ENCODE peak calls at places on chromosomes 2 and 18, in nine cellular contexts. One of them, this sample, is unnamed.

GRCh38 chr2:140442319-140442718 is 1662.1 kb upstream of the NXPH2 start:
- DNase-seq in endothelial cell: no peak
- DNase-seq in GM12878: no peak
- DNase-seq in brain microvascular endothelial cell: peak; percentile 80
- DNase-seq in stomach: no peak
- DNase-seq in sigmoid colon: no peak
- DNase-seq in HFFc6: no peak
- DNase-seq in cardiac muscle cell: no peak
- DNase-seq in neural progenitor cell: no peak
- DNase-seq in this sample: no peak

GRCh38 chr2:220674033-220674432 is 898.1 kb downstream of the EPHA4 start:
- DNase-seq in stomach: no peak
- DNase-seq in neural progenitor cell: no peak
- DNase-seq in HFFc6: no peak
- DNase-seq in brain microvascular endothelial cell: no peak
- DNase-seq in GM12878: peak; percentile 44
- DNase-seq in sigmoid colon: no peak
- DNase-seq in cardiac muscle cell: no peak
- DNase-seq in endothelial cell: no peak
- DNase-seq in this sample: no peak

GRCh38 chr18:9419956-9420631 is 55.2 kb upstream of the RALBP1 start:
- DNase-seq in cardiac muscle cell: no peak
- DNase-seq in brain microvascular endothelial cell: peak; percentile 26
- DNase-seq in neural progenitor cell: no peak
- DNase-seq in endothelial cell: no peak
- DNase-seq in stomach: no peak
- DNase-seq in GM12878: no peak
- DNase-seq in HFFc6: peak; percentile 46
- DNase-seq in sigmoid colon: peak; percentile 20
- DNase-seq in this sample: no peak

GRCh38 chr2:141195087-141195486 is 935.7 kb downstream of the LRP1B start:
- DNase-seq in sigmoid colon: no peak
- DNase-seq in HFFc6: no peak
- DNase-seq in stomach: no peak
- DNase-seq in neural progenitor cell: no peak
- DNase-seq in endothelial cell: no peak
- DNase-seq in GM12878: no peak
- DNase-seq in brain microvascular endothelial cell: no peak
- DNase-seq in cardiac muscle cell: no peak
- DNase-seq in this sample: no peak

GRCh38 chr2:65974067-65974723 is 460.7 kb upstream of the MEIS1 start:
- DNase-seq in HFFc6: no peak
- DNase-seq in brain microvascular endothelial cell: no peak
- DNase-seq in endothelial cell: no peak
- DNase-seq in neural progenitor cell: no peak
- DNase-seq in cardiac muscle cell: no peak
- DNase-seq in GM12878: no peak
- DNase-seq in stomach: no peak
- DNase-seq in sigmoid colon: no peak
- DNase-seq in this sample: no peak

GRCh38 chr18:55455938-55456337 is 132.1 kb downstream of the TCF4 start:
- DNase-seq in endothelial cell: no peak
- DNase-seq in neural progenitor cell: no peak
- DNase-seq in HFFc6: no peak
- DNase-seq in brain microvascular endothelial cell: no peak
- DNase-seq in GM12878: no peak
- DNase-seq in cardiac muscle cell: no peak
- DNase-seq in stomach: no peak
- DNase-seq in sigmoid colon: no peak
- DNase-seq in this sample: no peak

GRCh38 chr18:26506012-26506411 is 42.3 kb downstream of the KCTD1 start:
- DNase-seq in stomach: peak; percentile 29
- DNase-seq in cardiac muscle cell: no peak
- DNase-seq in sigmoid colon: no peak
- DNase-seq in HFFc6: no peak
- DNase-seq in GM12878: no peak
- DNase-seq in endothelial cell: no peak
- DNase-seq in brain microvascular endothelial cell: no peak
- DNase-seq in neural progenitor cell: no peak
- DNase-seq in this sample: no peak

GRCh38 chr2:232146294-232146693 is 184.8 kb downstream of the DIS3L2 start:
- DNase-seq in cardiac muscle cell: no peak
- DNase-seq in brain microvascular endothelial cell: peak; percentile 66
- DNase-seq in endothelial cell: no peak
- DNase-seq in GM12878: no peak
- DNase-seq in stomach: no peak
- DNase-seq in neural progenitor cell: no peak
- DNase-seq in sigmoid colon: no peak
- DNase-seq in HFFc6: peak; percentile 25
- DNase-seq in this sample: no peak

GRCh38 chr2:236089271-236090026 is 78.7 kb downstream of the GBX2 start:
- DNase-seq in brain microvascular endothelial cell: no peak
- DNase-seq in sigmoid colon: no peak
- DNase-seq in GM12878: no peak
- DNase-seq in endothelial cell: no peak
- DNase-seq in neural progenitor cell: no peak
- DNase-seq in stomach: no peak
- DNase-seq in cardiac muscle cell: no peak
- DNase-seq in HFFc6: peak; percentile 63
- DNase-seq in this sample: no peak

GRCh38 chr2:185618630-185619029 is 120.0 kb upstream of the FSIP2 start:
- DNase-seq in GM12878: no peak
- DNase-seq in stomach: no peak
- DNase-seq in endothelial cell: no peak
- DNase-seq in brain microvascular endothelial cell: peak; percentile 12
- DNase-seq in HFFc6: no peak
- DNase-seq in sigmoid colon: no peak
- DNase-seq in cardiac muscle cell: peak; percentile 14
- DNase-seq in neural progenitor cell: peak; percentile 23
- DNase-seq in this sample: no peak

DNA sequence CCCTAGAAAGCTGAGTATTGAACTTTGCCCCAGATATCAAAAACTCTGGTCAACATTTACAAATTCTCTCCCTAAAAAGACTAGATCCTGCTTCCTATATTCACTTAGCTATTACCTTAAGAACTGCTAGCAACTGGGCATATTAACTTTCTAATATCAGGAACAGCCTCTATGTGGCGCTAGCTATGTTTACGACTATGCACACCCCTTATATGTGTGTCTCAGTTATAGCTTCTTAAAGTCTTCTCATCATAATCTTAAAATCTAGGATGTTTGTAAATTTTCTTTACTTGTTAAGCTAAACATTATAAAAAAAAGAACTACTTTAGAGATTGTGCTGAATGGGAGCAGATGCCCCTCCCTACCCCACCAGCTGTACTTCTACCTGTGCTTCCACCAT is 1.7 kb upstream of the STAMBP start:
- DNase-seq in stomach: no peak
- DNase-seq in neural progenitor cell: no peak
- DNase-seq in HFFc6: peak; percentile 25
- DNase-seq in brain microvascular endothelial cell: peak; percentile 20
- DNase-seq in GM12878: no peak
- DNase-seq in cardiac muscle cell: peak; percentile 20
- DNase-seq in endothelial cell: no peak
- DNase-seq in sigmoid colon: no peak
- DNase-seq in this sample: no peak
- TF ChIP-seq CTCF in stomach: no peak
- TF ChIP-seq CTCF in neural progenitor cell: peak; percentile 30
- TF ChIP-seq CTCF in HFFc6: peak; percentile 62
- TF ChIP-seq CTCF in brain microvascular endothelial cell: peak; percentile 56
- TF ChIP-seq CTCF in GM12878: peak; percentile 26
- TF ChIP-seq CTCF in cardiac muscle cell: peak; percentile 55
- TF ChIP-seq CTCF in endothelial cell: no peak
- TF ChIP-seq CTCF in sigmoid colon: peak; percentile 26
- TF ChIP-seq CTCF in this sample: no peak

GRCh38 chr2:165687376-165687775 is 106.7 kb downstream of the GALNT3 start:
- DNase-seq in cardiac muscle cell: no peak
- DNase-seq in HFFc6: no peak
- DNase-seq in stomach: no peak
- DNase-seq in endothelial cell: no peak
- DNase-seq in brain microvascular endothelial cell: no peak
- DNase-seq in sigmoid colon: no peak
- DNase-seq in neural progenitor cell: no peak
- DNase-seq in GM12878: no peak
- DNase-seq in this sample: no peak

GRCh38 chr2:165693838-165694237 is 100.2 kb downstream of the GALNT3 start:
- DNase-seq in GM12878: no peak
- DNase-seq in cardiac muscle cell: no peak
- DNase-seq in neural progenitor cell: no peak
- DNase-seq in brain microvascular endothelial cell: no peak
- DNase-seq in stomach: no peak
- DNase-seq in sigmoid colon: no peak
- DNase-seq in endothelial cell: no peak
- DNase-seq in HFFc6: no peak
- DNase-seq in this sample: no peak

DNA sequence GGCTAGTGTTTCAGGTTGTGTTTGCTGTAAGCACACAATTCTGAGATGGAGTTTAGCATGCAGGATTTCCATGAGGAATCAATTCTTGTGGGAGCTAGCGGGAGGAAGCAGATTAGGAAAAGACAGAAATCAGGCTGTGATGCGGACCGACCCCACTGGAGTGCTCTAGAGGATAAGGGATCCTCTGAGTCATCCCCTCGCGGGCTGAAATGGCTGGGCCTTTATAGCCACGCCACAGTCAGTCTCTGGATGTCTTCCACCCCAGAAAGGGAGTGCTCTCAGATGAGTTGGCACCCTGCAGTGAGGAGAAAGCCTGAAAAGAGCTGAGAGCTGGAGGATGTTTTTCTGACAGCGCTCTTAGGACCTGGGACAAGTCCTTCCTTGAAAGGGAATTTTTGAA is 102.4 kb downstream of the GALNT3 start:
- DNase-seq in HFFc6: peak; percentile 6
- DNase-seq in sigmoid colon: no peak
- DNase-seq in stomach: no peak
- DNase-seq in endothelial cell: peak; percentile 15
- DNase-seq in brain microvascular endothelial cell: peak; percentile 74
- DNase-seq in cardiac muscle cell: no peak
- DNase-seq in GM12878: no peak
- DNase-seq in neural progenitor cell: peak; percentile 79
- DNase-seq in this sample: no peak
- TF ChIP-seq CTCF in HFFc6: no peak
- TF ChIP-seq CTCF in sigmoid colon: no peak
- TF ChIP-seq CTCF in stomach: no peak
- TF ChIP-seq CTCF in endothelial cell: no peak
- TF ChIP-seq CTCF in brain microvascular endothelial cell: peak; percentile 31
- TF ChIP-seq CTCF in cardiac muscle cell: peak; percentile 21
- TF ChIP-seq CTCF in GM12878: no peak
- TF ChIP-seq CTCF in neural progenitor cell: peak; percentile 28
- TF ChIP-seq CTCF in this sample: no peak

GRCh38 chr2:18110222-18110621 is 231.8 kb downstream of the KCNS3 start:
- DNase-seq in brain microvascular endothelial cell: no peak
- DNase-seq in HFFc6: no peak
- DNase-seq in cardiac muscle cell: no peak
- DNase-seq in GM12878: no peak
- DNase-seq in sigmoid colon: no peak
- DNase-seq in stomach: no peak
- DNase-seq in endothelial cell: no peak
- DNase-seq in neural progenitor cell: no peak
- DNase-seq in this sample: no peak

GRCh38 chr2:18106841-18107240 is 228.4 kb downstream of the KCNS3 start:
- DNase-seq in stomach: no peak
- DNase-seq in HFFc6: no peak
- DNase-seq in neural progenitor cell: no peak
- DNase-seq in sigmoid colon: no peak
- DNase-seq in GM12878: no peak
- DNase-seq in endothelial cell: no peak
- DNase-seq in cardiac muscle cell: no peak
- DNase-seq in brain microvascular endothelial cell: no peak
- DNase-seq in this sample: no peak

GRCh38 chr2:18105929-18106328 is 227.5 kb downstream of the KCNS3 start:
- DNase-seq in GM12878: no peak
- DNase-seq in sigmoid colon: no peak
- DNase-seq in endothelial cell: no peak
- DNase-seq in cardiac muscle cell: no peak
- DNase-seq in stomach: no peak
- DNase-seq in neural progenitor cell: no peak
- DNase-seq in HFFc6: no peak
- DNase-seq in brain microvascular endothelial cell: no peak
- DNase-seq in this sample: no peak

DNA sequence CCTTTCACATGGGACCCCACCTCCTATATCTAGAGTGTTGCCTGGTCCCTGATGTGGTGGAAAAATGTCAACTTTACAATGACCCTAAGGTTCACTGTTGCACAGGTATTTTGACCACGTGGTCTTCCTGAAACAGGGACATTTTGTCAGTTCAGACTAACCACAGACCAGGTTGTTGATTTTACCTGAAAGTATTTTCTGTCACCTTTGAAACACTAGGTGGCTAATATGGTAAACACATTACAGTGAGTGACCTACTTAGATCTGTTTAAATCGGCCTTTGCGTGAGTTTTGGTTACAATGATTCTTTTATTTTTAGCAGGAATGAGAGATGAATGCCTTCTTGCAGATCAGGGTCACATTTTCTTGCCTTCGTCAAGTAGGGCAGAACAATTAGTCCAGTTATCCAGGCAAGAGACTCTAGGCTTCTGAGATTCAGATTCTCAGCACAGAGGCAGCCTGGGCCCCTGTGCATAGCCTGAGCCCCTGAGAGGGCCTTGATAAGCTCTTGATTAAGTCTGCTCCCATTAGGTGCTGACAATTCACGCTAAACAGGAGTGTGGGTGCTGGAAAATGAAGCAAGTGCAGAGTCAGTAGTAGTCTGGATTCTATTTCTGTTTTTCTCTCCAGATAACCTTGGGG is 226.2 kb downstream of the KCNS3 start:
- DNase-seq in stomach: no peak
- DNase-seq in neural progenitor cell: no peak
- DNase-seq in GM12878: no peak
- DNase-seq in endothelial cell: no peak
- DNase-seq in HFFc6: no peak
- DNase-seq in cardiac muscle cell: peak; percentile 64
- DNase-seq in sigmoid colon: no peak
- DNase-seq in brain microvascular endothelial cell: no peak
- DNase-seq in this sample: no peak
- TF ChIP-seq CTCF in stomach: no peak
- TF ChIP-seq CTCF in neural progenitor cell: no peak
- TF ChIP-seq CTCF in GM12878: no peak
- TF ChIP-seq CTCF in endothelial cell: no peak
- TF ChIP-seq CTCF in HFFc6: no peak
- TF ChIP-seq CTCF in cardiac muscle cell: no peak
- TF ChIP-seq CTCF in sigmoid colon: no peak
- TF ChIP-seq CTCF in brain microvascular endothelial cell: no peak
- TF ChIP-seq CTCF in this sample: no peak

DNA sequence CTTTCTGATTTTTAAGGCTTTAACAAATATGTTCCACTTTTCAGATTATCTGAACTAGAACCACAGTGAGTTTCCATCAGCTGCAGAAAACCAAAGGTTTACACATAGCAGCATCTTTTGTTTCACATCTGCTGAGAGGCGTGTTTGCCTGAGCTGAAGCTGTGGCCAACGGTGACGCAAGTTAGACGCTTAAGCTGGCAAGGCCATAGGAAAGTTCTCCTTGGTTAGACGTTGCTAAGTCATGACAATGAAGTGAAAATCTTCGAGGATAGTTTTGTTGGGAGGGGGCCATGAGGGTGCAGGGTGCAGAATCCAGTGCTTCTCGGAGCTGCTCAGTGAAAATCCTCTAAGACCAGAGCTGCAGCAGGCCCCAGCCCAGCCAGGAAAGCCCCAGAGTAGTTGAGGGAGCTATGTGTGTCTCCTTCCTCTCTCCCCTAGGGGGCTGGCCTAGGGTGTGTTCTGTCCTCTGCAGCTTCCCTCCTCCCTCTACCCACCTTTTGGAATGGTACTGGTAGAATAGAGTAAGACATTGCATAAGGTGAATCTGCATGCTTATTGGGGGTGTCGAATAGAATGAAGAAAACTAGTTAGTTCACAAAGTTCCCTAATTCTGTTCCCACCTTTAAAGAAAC is 105.4 kb downstream of the FHOD3 start:
- DNase-seq in stomach: no peak
- DNase-seq in GM12878: no peak
- DNase-seq in neural progenitor cell: no peak
- DNase-seq in endothelial cell: no peak
- DNase-seq in HFFc6: peak; percentile 22
- DNase-seq in cardiac muscle cell: no peak
- DNase-seq in brain microvascular endothelial cell: no peak
- DNase-seq in sigmoid colon: peak; percentile 78
- DNase-seq in this sample: no peak
- TF ChIP-seq CTCF in stomach: no peak
- TF ChIP-seq CTCF in GM12878: peak; percentile 25
- TF ChIP-seq CTCF in neural progenitor cell: peak; percentile 16
- TF ChIP-seq CTCF in endothelial cell: no peak
- TF ChIP-seq CTCF in HFFc6: peak; percentile 18
- TF ChIP-seq CTCF in cardiac muscle cell: peak; percentile 12
- TF ChIP-seq CTCF in brain microvascular endothelial cell: no peak
- TF ChIP-seq CTCF in sigmoid colon: no peak
- TF ChIP-seq CTCF in this sample: no peak